ENCODE peak calls at places on chromosomes 2 and 18, in nine cellular contexts. B is GM12864, N is epithelial cell of proximal tubule, P is astrocyte, Y is GM12865, F is transverse colon, E is fibroblast of the aortic adventitia, A is heart left ventricle, W is spleen. L is an unnamed sample.

GRCh38 chr2:234047361-234047760 is 3.1 kb upstream of the SPP2 start:
- DNase-seq in W (no peak), Y (no peak), P (peak), B (no peak), E (peak), N (no peak), F (no peak), A (no peak), L (no peak)

GRCh38 chr2:162072181-162072702 is 1.8 kb downstream of the DPP4 start:
- DNase-seq in P (peak), E (peak), Y (peak), F (no peak), W (no peak), B (no peak), A (no peak), N (no peak), L (no peak)

GRCh38 chr2:25331686-25332365 is 9.9 kb downstream of the DNMT3A start:
- DNase-seq in P (no peak), N (no peak), W (peak), A (no peak), E (no peak), Y (no peak), F (no peak), B (no peak), L (no peak)

GRCh38 chr18:8890957-8891464 is 185.7 kb downstream of the MTCL1 start:
- DNase-seq in E (peak), N (peak), F (no peak), Y (no peak), P (peak), A (no peak), B (no peak), W (no peak), L (no peak)

GRCh38 chr2:216989335-216990129 is 129.7 kb upstream of the TNP1 start:
- DNase-seq in E (peak), F (no peak), A (no peak), W (no peak), P (peak), N (no peak), B (no peak), Y (no peak), L (no peak)

GRCh38 chr18:74731097-74731496 is 133.4 kb downstream of the ZNF407 start:
- DNase-seq in N (no peak), Y (no peak), E (peak), F (no peak), W (no peak), P (peak), A (no peak), B (no peak), L (no peak)

GRCh38 chr2:27627963-27628766 is 647 bp downstream of the CCDC121 start:
- DNase-seq in P (peak), Y (peak), B (no peak), F (no peak), E (peak), W (no peak), N (peak), A (peak), L (no peak)

GRCh38 chr2:237968048-237968862 is 1.4 kb downstream of the UBE2F start:
- DNase-seq in P (peak), A (peak), N (peak), Y (peak), E (peak), B (peak), W (peak), F (peak), L (peak)

GRCh38 chr2:202858601-202859000 is 13.0 kb downstream of the ICA1L start:
- DNase-seq in Y (no peak), F (no peak), N (no peak), W (no peak), B (no peak), E (no peak), P (no peak), A (no peak), L (no peak)

GRCh38 chr2:8529706-8530277 is 152.1 kb upstream of the ID2 start:
- DNase-seq in Y (no peak), N (no peak), F (no peak), W (no peak), B (no peak), P (no peak), A (no peak), E (no peak), L (no peak)

GRCh38 chr2:198144621-198145020 is 340.2 kb downstream of the PLCL1 start:
- DNase-seq in A (no peak), Y (no peak), B (no peak), W (no peak), P (no peak), N (no peak), E (no peak), F (no peak), L (no peak)

GRCh38 chr2:17901246-17901645 is 22.8 kb downstream of the KCNS3 start:
- DNase-seq in P (no peak), W (no peak), N (no peak), A (peak), F (no peak), B (no peak), E (no peak), Y (no peak), L (no peak)

GRCh38 chr18:12991839-12992216 is 666 bp downstream of the CEP192 start:
- DNase-seq in Y (no peak), F (no peak), W (no peak), N (no peak), A (no peak), P (peak), E (no peak), B (no peak), L (no peak)

GRCh38 chr2:109125595-109126500 is 3.2 kb upstream of the SH3RF3 start:
- DNase-seq in B (no peak), Y (peak), N (peak), F (no peak), W (no peak), E (peak), P (peak), A (no peak), L (no peak)

GRCh38 chr2:42359894-42360483 is 1.0 kb downstream of the COX7A2L start:
- DNase-seq in Y (peak), F (no peak), N (no peak), E (peak), B (no peak), W (no peak), A (no peak), P (no peak), L (no peak)

GRCh38 chr2:205471776-205472175 is 210.5 kb upstream of the NRP2 start:
- DNase-seq in Y (no peak), W (no peak), A (no peak), E (no peak), N (no peak), F (no peak), B (no peak), P (no peak), L (no peak)

GRCh38 chr2:143581989-143582719 is 452.9 kb downstream of the ARHGAP15 start:
- DNase-seq in P (no peak), B (no peak), F (no peak), A (no peak), W (no peak), N (no peak), E (no peak), Y (no peak), L (no peak)

GRCh38 chr2:96498023-96498431 is 7.1 kb downstream of the NEURL3 start:
- DNase-seq in F (no peak), W (no peak), E (no peak), B (no peak), A (no peak), N (no peak), Y (no peak), P (no peak), L (no peak)

GRCh38 chr2:163682695-163683094 is 53.1 kb downstream of the FIGN start:
- DNase-seq in N (no peak), F (no peak), W (no peak), B (no peak), Y (no peak), E (peak), P (peak), A (no peak), L (no peak)

GRCh38 chr2:186031229-186031628 is 292.6 kb downstream of the FSIP2 start:
- DNase-seq in W (no peak), E (no peak), A (no peak), Y (no peak), B (no peak), P (no peak), F (no peak), N (no peak), L (no peak)

GRCh38 chr18:51622676-51623075 is 425.2 kb upstream of the MEX3C start:
- DNase-seq in A (no peak), W (no peak), Y (no peak), F (no peak), B (no peak), N (no peak), E (no peak), P (no peak), L (no peak)

GRCh38 chr2:63590621-63591408 is 2.1 kb downstream of the MDH1 start:
- DNase-seq in W (no peak), B (no peak), N (no peak), F (peak), A (peak), Y (peak), E (no peak), P (no peak), L (no peak)

GRCh38 chr2:61434314-61434713 is 36.6 kb downstream of the USP34 start:
- DNase-seq in A (no peak), B (no peak), E (peak), Y (peak), W (no peak), F (no peak), P (no peak), N (no peak), L (no peak)

GRCh38 chr2:217650716-217651360 is 352.0 kb downstream of the TNS1 start:
- DNase-seq in P (peak), A (no peak), N (peak), E (peak), F (no peak), W (no peak), B (peak), Y (peak), L (no peak)

GRCh38 chr18:76353500-76353899 is 141.5 kb downstream of the ZNF516 start:
- DNase-seq in E (no peak), Y (no peak), B (no peak), F (no peak), P (no peak), A (no peak), N (no peak), W (no peak), L (no peak)

GRCh38 chr2:203948733-203949132 is 12.2 kb downstream of the ICOS start:
- DNase-seq in E (no peak), F (no peak), B (no peak), A (no peak), P (no peak), W (no peak), Y (peak), N (no peak), L (no peak)

GRCh38 chr18:48989304-48990284 is 38.8 kb upstream of the SMAD7 start:
- DNase-seq in B (no peak), N (no peak), P (no peak), E (peak), A (no peak), W (no peak), Y (no peak), F (no peak), L (no peak)

GRCh38 chr2:113795405-113795920 is 39.0 kb upstream of the SLC35F5 start:
- DNase-seq in B (no peak), P (no peak), A (no peak), N (no peak), Y (no peak), F (no peak), E (peak), W (no peak), L (no peak)

GRCh38 chr2:64393611-64394010 is 60.4 kb upstream of the LGALSL start:
- DNase-seq in B (no peak), P (no peak), W (no peak), F (no peak), N (no peak), A (no peak), E (no peak), Y (no peak), L (no peak)

DNA sequence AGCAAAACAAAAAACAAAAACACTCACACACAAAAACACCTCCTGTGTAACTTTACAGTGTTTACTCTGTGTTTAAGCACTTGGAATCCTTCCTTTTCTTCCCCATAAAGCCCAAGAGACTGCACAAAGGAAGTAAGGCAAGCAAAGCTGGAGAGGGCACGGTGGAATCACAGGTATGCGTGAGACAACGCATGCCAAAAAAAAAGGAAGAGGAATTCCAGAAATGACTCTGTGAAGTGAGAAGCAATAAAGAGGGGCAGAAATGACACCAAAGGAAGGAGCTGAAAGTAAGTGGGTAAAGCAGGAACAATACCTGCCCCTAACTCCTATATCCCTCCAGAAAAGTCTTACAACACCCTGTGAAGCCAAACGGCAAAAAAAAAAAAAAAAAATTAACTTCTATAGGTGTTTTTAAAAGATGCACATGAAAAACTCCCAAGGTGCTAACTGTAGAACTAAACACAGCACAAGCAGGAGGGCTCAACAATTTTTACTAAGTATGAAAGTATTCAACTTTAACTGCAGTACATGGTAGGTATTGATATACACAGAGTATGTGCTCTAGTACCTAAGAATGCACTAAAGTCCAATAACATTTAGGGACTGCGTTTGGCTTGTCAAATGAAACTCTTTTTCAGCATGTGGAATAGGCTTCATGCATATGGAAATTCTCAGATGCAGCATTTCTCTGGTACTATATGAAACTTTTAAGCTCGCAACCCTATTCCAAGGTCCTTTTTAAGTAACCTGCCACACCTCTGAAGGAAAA is 9.1 kb downstream of the RND3 start:
- DNase-seq in E (peak), W (no peak), B (no peak), A (no peak), P (peak), Y (no peak), F (no peak), N (no peak), L (peak)
- H3K4me3 ChIP-seq in E (peak), W (no peak), B (no peak), A (peak), P (no peak), Y (no peak), F (no peak), N (peak), L (no peak)

DNA sequence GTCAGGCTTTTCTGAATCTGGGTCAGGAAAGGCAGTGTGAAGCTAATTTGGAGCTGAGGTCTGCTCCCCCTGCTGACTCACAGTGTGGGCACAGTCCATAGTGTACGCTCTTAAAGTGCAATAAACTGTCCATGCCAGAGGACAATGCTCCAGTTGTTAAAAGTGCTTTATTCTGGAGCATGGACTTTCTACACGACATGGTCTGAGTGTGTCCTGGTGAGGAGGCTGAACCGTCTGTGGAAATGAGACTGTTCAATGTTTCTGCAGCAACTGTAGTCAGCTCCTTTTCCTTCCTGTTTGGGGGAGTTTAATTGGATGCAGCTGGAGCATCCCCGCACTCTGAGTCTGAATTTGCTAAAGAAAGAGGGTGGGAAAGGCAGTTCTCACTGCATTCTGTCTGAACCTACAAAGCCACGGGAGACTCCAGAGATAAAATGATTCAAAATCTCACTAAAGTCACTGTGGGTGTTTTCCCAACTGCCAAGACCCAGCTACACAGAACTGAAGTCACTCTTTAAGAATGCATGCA is 110.2 kb upstream of the TRIB2 start:
- DNase-seq in A (no peak), Y (no peak), N (no peak), B (no peak), F (no peak), P (peak), W (no peak), E (peak), L (no peak)
- TF ChIP-seq CTCF in A (no peak), Y (no peak), N (peak), B (no peak), F (no peak), P (no peak), W (no peak), E (peak), L (no peak)

GRCh38 chr2:174678395-174678794 is 80.8 kb upstream of the WIPF1 start:
- DNase-seq in W (no peak), A (peak), F (no peak), P (no peak), N (no peak), Y (no peak), E (no peak), B (no peak), L (no peak)

GRCh38 chr2:174680221-174680620 is 82.6 kb upstream of the WIPF1 start:
- DNase-seq in W (no peak), B (no peak), F (no peak), E (no peak), N (no peak), A (no peak), Y (no peak), P (no peak), L (no peak)

GRCh38 chr2:174673405-174673804 is 75.8 kb upstream of the WIPF1 start:
- DNase-seq in A (no peak), N (no peak), Y (no peak), P (no peak), F (no peak), E (no peak), W (no peak), B (no peak), L (no peak)

GRCh38 chr2:174673876-174674275 is 76.3 kb upstream of the WIPF1 start:
- DNase-seq in E (peak), P (peak), W (no peak), Y (no peak), A (no peak), N (no peak), F (no peak), B (no peak), L (no peak)

GRCh38 chr2:174675615-174676014 is 78.0 kb upstream of the WIPF1 start:
- DNase-seq in E (no peak), A (no peak), Y (no peak), B (no peak), F (no peak), N (no peak), P (no peak), W (no peak), L (no peak)
- H3K4me3 ChIP-seq in E (no peak), A (no peak), Y (no peak), B (no peak), F (no peak), N (no peak), P (no peak), W (no peak), L (no peak)

GRCh38 chr18:58514773-58515172 is 114.1 kb downstream of the ALPK2 start:
- DNase-seq in F (no peak), Y (no peak), W (no peak), A (no peak), N (no peak), B (no peak), E (no peak), P (no peak), L (no peak)

GRCh38 chr18:58511306-58511705 is 117.6 kb downstream of the ALPK2 start:
- DNase-seq in A (no peak), E (no peak), P (no peak), B (no peak), N (no peak), W (no peak), F (no peak), Y (no peak), L (no peak)

GRCh38 chr18:58513615-58514014 is 115.3 kb downstream of the ALPK2 start:
- DNase-seq in P (no peak), E (no peak), W (no peak), F (no peak), Y (no peak), B (no peak), N (no peak), A (no peak), L (no peak)

GRCh38 chr18:58512648-58513338 is 116.1 kb downstream of the ALPK2 start:
- DNase-seq in B (no peak), A (no peak), P (no peak), N (no peak), W (no peak), F (no peak), E (no peak), Y (no peak), L (no peak)

GRCh38 chr18:58512161-58512581 is 116.7 kb downstream of the ALPK2 start:
- DNase-seq in P (no peak), W (no peak), F (no peak), B (no peak), E (no peak), A (no peak), N (no peak), Y (no peak), L (no peak)
- TF ChIP-seq CTCF in P (no peak), W (no peak), F (no peak), B (no peak), E (no peak), A (no peak), N (no peak), Y (no peak), L (no peak)

GRCh38 chr2:240451791-240452470 is 16.5 kb downstream of the GPC1 start:
- DNase-seq in B (no peak), N (no peak), E (no peak), W (peak), F (no peak), A (peak), Y (no peak), P (no peak), L (no peak)

GRCh38 chr2:240454031-240454901 is 18.8 kb downstream of the GPC1 start:
- DNase-seq in N (no peak), W (no peak), E (no peak), B (no peak), A (peak), F (no peak), P (no peak), Y (no peak), L (no peak)

GRCh38 chr2:240451108-240451611 is 15.7 kb downstream of the GPC1 start:
- DNase-seq in A (peak), Y (no peak), W (peak), F (no peak), B (no peak), P (no peak), N (no peak), E (no peak), L (no peak)

GRCh38 chr2:240453461-240454030 is 18.1 kb downstream of the GPC1 start:
- DNase-seq in E (no peak), A (peak), W (peak), N (no peak), P (no peak), B (no peak), Y (no peak), F (no peak), L (no peak)

DNA sequence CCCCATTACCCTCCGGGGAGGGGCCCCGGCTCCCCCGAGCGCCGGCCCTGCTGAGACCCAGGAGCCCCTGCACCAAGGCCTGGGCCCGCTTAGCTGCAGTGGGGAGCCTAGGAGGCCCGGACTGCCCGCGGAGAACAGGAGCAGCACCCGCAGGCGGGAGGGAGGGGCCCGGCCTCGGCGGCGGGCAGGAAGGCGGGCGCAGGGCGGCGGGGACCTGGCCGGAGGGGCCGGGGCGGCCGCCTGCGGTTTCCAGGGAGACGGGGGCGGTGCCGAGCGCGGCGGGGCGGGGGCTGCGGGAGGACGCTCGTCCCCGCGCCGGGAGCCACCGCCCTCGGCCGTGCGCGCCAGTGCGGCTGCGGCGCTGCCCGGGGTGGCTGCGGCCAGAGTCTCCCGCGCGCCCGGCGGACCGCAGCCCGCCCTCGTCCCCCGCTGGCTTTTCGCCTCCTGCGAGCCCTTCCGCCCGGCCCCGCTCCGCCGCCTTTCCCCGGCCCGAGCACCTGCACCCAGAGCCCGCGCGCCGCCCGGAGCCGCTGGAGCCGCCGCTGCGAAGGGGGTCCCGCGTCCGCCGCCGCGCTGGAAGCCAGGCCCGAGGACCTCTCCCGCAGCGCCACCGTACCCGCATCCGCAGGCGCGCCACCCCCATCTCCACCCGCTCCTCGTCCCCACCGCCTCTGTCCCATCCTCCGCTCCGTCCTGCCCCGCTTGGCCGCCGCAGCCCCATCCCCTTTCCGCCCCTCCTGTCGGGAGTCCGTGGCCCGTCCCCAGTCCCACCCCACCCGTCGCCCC is 17.2 kb downstream of the GPC1 start:
- DNase-seq in E (peak), B (no peak), Y (no peak), N (no peak), A (peak), P (no peak), W (peak), F (peak), L (no peak)
- H3K4me3 ChIP-seq in E (peak), B (no peak), Y (no peak), N (peak), A (peak), P (peak), W (peak), F (peak), L (peak)

GRCh38 chr2:98412751-98413445 is 31.8 kb upstream of the INPP4A start:
- DNase-seq in W (no peak), N (peak), A (no peak), Y (peak), F (peak), E (peak), B (peak), P (peak), L (peak)
- TF ChIP-seq CTCF in W (peak), N (peak), A (peak), Y (peak), F (peak), E (peak), B (peak), P (peak), L (peak)